ENCODE peak calls at places on chromosome 15, in ten cellular contexts. F is omental fat pad; T is SK-N-SH treated with all-trans-retinoic acid at 6 μM for 48 hours; K is left colon; Y is activated T-helper 17 cell treated with anti-CD3 and anti-CD28 coated beads, Interleukin-2, amount 50 U/mL, for 72 hours; P is HCT116; E is left lung; R is left ventricle myocardium superior; U is Panc1; W is body of pancreas. I is an unnamed sample.

GRCh38 chr15:27752682-27753081 is 346.4 kb downstream of the OCA2 start:
- ATAC-seq in K (no peak), E (peak), T (no peak), U (no peak), P (no peak), W (no peak), Y (no peak), F (no peak), R (no peak), I (no peak)

GRCh38 chr15:48965972-48966371 is 2.3 kb upstream of the SHC4 start:
- ATAC-seq in F (no peak), W (no peak), Y (peak), T (no peak), R (no peak), P (peak), E (no peak), K (no peak), U (peak), I (no peak)

GRCh38 chr15:72751751-72752455 is 31.7 kb downstream of the ADPGK start:
- ATAC-seq in K (no peak), W (no peak), R (no peak), E (peak), U (no peak), F (no peak), T (no peak), P (no peak), Y (no peak), I (no peak)

GRCh38 chr15:50358805-50359204 is 3.8 kb upstream of the GABPB1 start:
- ATAC-seq in K (no peak), T (peak), F (no peak), Y (peak), R (no peak), E (no peak), P (peak), U (peak), W (no peak), I (peak)

GRCh38 chr15:85879334-85880163 is 84.8 kb upstream of the KLHL25 start:
- ATAC-seq in Y (no peak), P (no peak), U (peak), K (no peak), W (no peak), T (no peak), R (no peak), E (no peak), F (no peak), I (no peak)

GRCh38 chr15:63234479-63234878 is 42.9 kb upstream of the APH1B start:
- ATAC-seq in W (peak), Y (no peak), E (peak), T (peak), K (peak), U (peak), R (peak), F (peak), P (no peak), I (no peak)

GRCh38 chr15:50997371-50998051 is 89.0 kb downstream of the AP4E1 start:
- ATAC-seq in Y (no peak), U (no peak), T (no peak), K (no peak), E (no peak), P (no peak), W (no peak), R (no peak), F (no peak), I (no peak)

GRCh38 chr15:90686435-90687218 is 30.5 kb upstream of the BLM start:
- ATAC-seq in Y (peak), U (no peak), F (no peak), P (no peak), T (no peak), K (no peak), W (no peak), E (no peak), R (no peak), I (peak)

I was measured in activated CD4-positive, CD25-positive, alpha-beta regulatory T cell treated with anti-CD3 and anti-CD28 coated beads, Interleukin-2, amount 50 U/mL, for 24 hours.